ENCODE peak calls at places on chromosome 5, in nine cellular contexts. One of them, this sample, is unnamed.
A peak's percentile ranks its signal among the peaks of the same experiment; 100 is the strongest.

GRCh38 chr5:151156732-151157402 is 712 bp downstream of the ANXA6 start:
- DNase-seq in endothelial cell: peak; percentile 29
- DNase-seq in T-cell: peak; percentile 36
- DNase-seq in neuronal stem cell: no peak
- DNase-seq in T-helper 2 cell: no peak
- DNase-seq in B cell: no peak
- DNase-seq in dermis microvascular lymphatic vessel endothelial cell: no peak
- DNase-seq in stimulated activated CD8-positive, alpha-beta memory T cell treated with anti-CD3 and anti-CD28 coated beads, Interleukin-7, amount 100 ng/mL, for 1 hour: no peak
- DNase-seq in ELR: peak; percentile 64
- DNase-seq in this sample: no peak

GRCh38 chr5:56320686-56321085 is 87.6 kb upstream of the ANKRD55 start:
- DNase-seq in B cell: no peak
- DNase-seq in T-helper 2 cell: no peak
- DNase-seq in neuronal stem cell: no peak
- DNase-seq in stimulated activated CD8-positive, alpha-beta memory T cell treated with anti-CD3 and anti-CD28 coated beads, Interleukin-7, amount 100 ng/mL, for 1 hour: no peak
- DNase-seq in endothelial cell: no peak
- DNase-seq in dermis microvascular lymphatic vessel endothelial cell: no peak
- DNase-seq in T-cell: no peak
- DNase-seq in ELR: no peak
- DNase-seq in this sample: no peak

GRCh38 chr5:78771260-78772240 is 123.0 kb upstream of the LHFPL2 start:
- DNase-seq in neuronal stem cell: no peak
- DNase-seq in endothelial cell: peak; percentile 11
- DNase-seq in ELR: no peak
- DNase-seq in T-cell: no peak
- DNase-seq in T-helper 2 cell: no peak
- DNase-seq in stimulated activated CD8-positive, alpha-beta memory T cell treated with anti-CD3 and anti-CD28 coated beads, Interleukin-7, amount 100 ng/mL, for 1 hour: no peak
- DNase-seq in B cell: no peak
- DNase-seq in dermis microvascular lymphatic vessel endothelial cell: peak; percentile 52
- DNase-seq in this sample: no peak

GRCh38 chr5:68368280-68368679 is 152.7 kb downstream of the PIK3R1 start:
- DNase-seq in ELR: peak; percentile 33
- DNase-seq in endothelial cell: no peak
- DNase-seq in B cell: no peak
- DNase-seq in T-cell: no peak
- DNase-seq in dermis microvascular lymphatic vessel endothelial cell: no peak
- DNase-seq in stimulated activated CD8-positive, alpha-beta memory T cell treated with anti-CD3 and anti-CD28 coated beads, Interleukin-7, amount 100 ng/mL, for 1 hour: no peak
- DNase-seq in T-helper 2 cell: no peak
- DNase-seq in neuronal stem cell: no peak
- DNase-seq in this sample: no peak

GRCh38 chr5:55672477-55672911 is 39.6 kb downstream of the SLC38A9 start:
- DNase-seq in T-cell: no peak
- DNase-seq in T-helper 2 cell: no peak
- DNase-seq in dermis microvascular lymphatic vessel endothelial cell: no peak
- DNase-seq in neuronal stem cell: no peak
- DNase-seq in B cell: no peak
- DNase-seq in stimulated activated CD8-positive, alpha-beta memory T cell treated with anti-CD3 and anti-CD28 coated beads, Interleukin-7, amount 100 ng/mL, for 1 hour: no peak
- DNase-seq in endothelial cell: no peak
- DNase-seq in ELR: no peak
- DNase-seq in this sample: no peak

GRCh38 chr5:74587895-74588294 is 52.6 kb downstream of the ENC1 start:
- DNase-seq in T-helper 2 cell: no peak
- DNase-seq in endothelial cell: no peak
- DNase-seq in ELR: no peak
- DNase-seq in dermis microvascular lymphatic vessel endothelial cell: no peak
- DNase-seq in stimulated activated CD8-positive, alpha-beta memory T cell treated with anti-CD3 and anti-CD28 coated beads, Interleukin-7, amount 100 ng/mL, for 1 hour: no peak
- DNase-seq in neuronal stem cell: no peak
- DNase-seq in B cell: no peak
- DNase-seq in T-cell: no peak
- DNase-seq in this sample: no peak

GRCh38 chr5:115349001-115349817 is 52.8 kb upstream of the CCDC112 start:
- DNase-seq in stimulated activated CD8-positive, alpha-beta memory T cell treated with anti-CD3 and anti-CD28 coated beads, Interleukin-7, amount 100 ng/mL, for 1 hour: no peak
- DNase-seq in ELR: peak; percentile 92
- DNase-seq in T-helper 2 cell: no peak
- DNase-seq in T-cell: no peak
- DNase-seq in B cell: no peak
- DNase-seq in neuronal stem cell: no peak
- DNase-seq in endothelial cell: no peak
- DNase-seq in dermis microvascular lymphatic vessel endothelial cell: peak; percentile 22
- DNase-seq in this sample: no peak

GRCh38 chr5:2611561-2612096 is 139.8 kb downstream of the IRX2 start:
- DNase-seq in neuronal stem cell: no peak
- DNase-seq in dermis microvascular lymphatic vessel endothelial cell: no peak
- DNase-seq in B cell: no peak
- DNase-seq in T-cell: no peak
- DNase-seq in stimulated activated CD8-positive, alpha-beta memory T cell treated with anti-CD3 and anti-CD28 coated beads, Interleukin-7, amount 100 ng/mL, for 1 hour: no peak
- DNase-seq in endothelial cell: no peak
- DNase-seq in T-helper 2 cell: no peak
- DNase-seq in ELR: no peak
- DNase-seq in this sample: no peak

GRCh38 chr5:78893959-78894676 is 91.0 kb downstream of the ARSB start:
- DNase-seq in endothelial cell: no peak
- DNase-seq in B cell: no peak
- DNase-seq in stimulated activated CD8-positive, alpha-beta memory T cell treated with anti-CD3 and anti-CD28 coated beads, Interleukin-7, amount 100 ng/mL, for 1 hour: no peak
- DNase-seq in ELR: no peak
- DNase-seq in dermis microvascular lymphatic vessel endothelial cell: no peak
- DNase-seq in T-cell: no peak
- DNase-seq in neuronal stem cell: no peak
- DNase-seq in T-helper 2 cell: no peak
- DNase-seq in this sample: no peak

GRCh38 chr5:161230222-161230621 is 316.3 kb downstream of the GABRB2 start:
- DNase-seq in ELR: no peak
- DNase-seq in stimulated activated CD8-positive, alpha-beta memory T cell treated with anti-CD3 and anti-CD28 coated beads, Interleukin-7, amount 100 ng/mL, for 1 hour: no peak
- DNase-seq in dermis microvascular lymphatic vessel endothelial cell: no peak
- DNase-seq in endothelial cell: no peak
- DNase-seq in T-cell: no peak
- DNase-seq in T-helper 2 cell: no peak
- DNase-seq in neuronal stem cell: no peak
- DNase-seq in B cell: no peak
- DNase-seq in this sample: no peak

GRCh38 chr5:54646285-54647101 is 128.9 kb downstream of the SNX18 start:
- DNase-seq in T-cell: peak; percentile 73
- DNase-seq in dermis microvascular lymphatic vessel endothelial cell: no peak
- DNase-seq in neuronal stem cell: peak; percentile 8
- DNase-seq in B cell: peak; percentile 89
- DNase-seq in stimulated activated CD8-positive, alpha-beta memory T cell treated with anti-CD3 and anti-CD28 coated beads, Interleukin-7, amount 100 ng/mL, for 1 hour: peak; percentile 29
- DNase-seq in T-helper 2 cell: peak; percentile 75
- DNase-seq in endothelial cell: no peak
- DNase-seq in ELR: no peak
- DNase-seq in this sample: peak; percentile 16

GRCh38 chr5:118326496-118327045 is 661.8 kb downstream of the DTWD2 start:
- DNase-seq in T-helper 2 cell: no peak
- DNase-seq in endothelial cell: no peak
- DNase-seq in neuronal stem cell: no peak
- DNase-seq in T-cell: no peak
- DNase-seq in B cell: no peak
- DNase-seq in stimulated activated CD8-positive, alpha-beta memory T cell treated with anti-CD3 and anti-CD28 coated beads, Interleukin-7, amount 100 ng/mL, for 1 hour: no peak
- DNase-seq in dermis microvascular lymphatic vessel endothelial cell: no peak
- DNase-seq in ELR: no peak
- DNase-seq in this sample: no peak